ENCODE peak calls at places on chromosomes 7 and 10, in nine cellular contexts. One of them, this sample, is unnamed.

GRCh38 chr10:43294241-43294658 is 27.4 kb upstream of the RASGEF1A start:
- DNase-seq in AG10803: no peak
- DNase-seq in MCF 10A: no peak
- DNase-seq in activated CD4-positive, alpha-beta T cell treated with anti-CD3 and anti-CD28 coated beads, Interleukin-2, amount 50 U/mL, for 1 hour: peak; percentile 26
- DNase-seq in left cardiac atrium: no peak
- DNase-seq in aorta: no peak
- DNase-seq in nucleus accumbens: no peak
- DNase-seq in A549: no peak
- DNase-seq in mucosa of gallbladder: no peak
- DNase-seq in this sample: no peak

GRCh38 chr10:43962346-43963191 is 313.9 kb upstream of the ZNF32 start:
- DNase-seq in AG10803: peak; percentile 86
- DNase-seq in MCF 10A: no peak
- DNase-seq in activated CD4-positive, alpha-beta T cell treated with anti-CD3 and anti-CD28 coated beads, Interleukin-2, amount 50 U/mL, for 1 hour: no peak
- DNase-seq in left cardiac atrium: no peak
- DNase-seq in aorta: no peak
- DNase-seq in nucleus accumbens: no peak
- DNase-seq in A549: no peak
- DNase-seq in mucosa of gallbladder: peak; percentile 23
- DNase-seq in this sample: peak; percentile 44

GRCh38 chr10:101292194-101293006 is 61.6 kb upstream of the BTRC start:
- DNase-seq in AG10803: no peak
- DNase-seq in MCF 10A: no peak
- DNase-seq in activated CD4-positive, alpha-beta T cell treated with anti-CD3 and anti-CD28 coated beads, Interleukin-2, amount 50 U/mL, for 1 hour: no peak
- DNase-seq in left cardiac atrium: peak; percentile 34
- DNase-seq in aorta: no peak
- DNase-seq in nucleus accumbens: peak; percentile 66
- DNase-seq in A549: no peak
- DNase-seq in mucosa of gallbladder: no peak
- DNase-seq in this sample: no peak

GRCh38 chr7:90271753-90272152 is 26.8 kb downstream of the CFAP69 start:
- DNase-seq in AG10803: peak; percentile 88
- DNase-seq in MCF 10A: peak; percentile 1
- DNase-seq in activated CD4-positive, alpha-beta T cell treated with anti-CD3 and anti-CD28 coated beads, Interleukin-2, amount 50 U/mL, for 1 hour: no peak
- DNase-seq in left cardiac atrium: no peak
- DNase-seq in aorta: no peak
- DNase-seq in nucleus accumbens: no peak
- DNase-seq in A549: no peak
- DNase-seq in mucosa of gallbladder: no peak
- DNase-seq in this sample: no peak

GRCh38 chr10:124417846-124418725 is 637 bp downstream of the OAT start:
- DNase-seq in AG10803: peak; percentile 65
- DNase-seq in MCF 10A: peak; percentile 55
- DNase-seq in activated CD4-positive, alpha-beta T cell treated with anti-CD3 and anti-CD28 coated beads, Interleukin-2, amount 50 U/mL, for 1 hour: peak; percentile 39
- DNase-seq in left cardiac atrium: peak; percentile 72
- DNase-seq in aorta: peak; percentile 88
- DNase-seq in nucleus accumbens: peak; percentile 49
- DNase-seq in A549: peak; percentile 62
- DNase-seq in mucosa of gallbladder: peak; percentile 38
- DNase-seq in this sample: peak; percentile 23

GRCh38 chr7:152959610-152960009 is 200.1 kb downstream of the ACTR3B start:
- DNase-seq in AG10803: no peak
- DNase-seq in MCF 10A: no peak
- DNase-seq in activated CD4-positive, alpha-beta T cell treated with anti-CD3 and anti-CD28 coated beads, Interleukin-2, amount 50 U/mL, for 1 hour: no peak
- DNase-seq in left cardiac atrium: no peak
- DNase-seq in aorta: no peak
- DNase-seq in nucleus accumbens: no peak
- DNase-seq in A549: no peak
- DNase-seq in mucosa of gallbladder: no peak
- DNase-seq in this sample: no peak

GRCh38 chr7:151864081-151864480 is 12.8 kb downstream of the PRKAG2 start:
- DNase-seq in AG10803: no peak
- DNase-seq in MCF 10A: no peak
- DNase-seq in activated CD4-positive, alpha-beta T cell treated with anti-CD3 and anti-CD28 coated beads, Interleukin-2, amount 50 U/mL, for 1 hour: no peak
- DNase-seq in left cardiac atrium: no peak
- DNase-seq in aorta: peak; percentile 58
- DNase-seq in nucleus accumbens: no peak
- DNase-seq in A549: no peak
- DNase-seq in mucosa of gallbladder: no peak
- DNase-seq in this sample: no peak

GRCh38 chr10:20608503-20608902 is 288.6 kb downstream of the NEBL start:
- DNase-seq in AG10803: no peak
- DNase-seq in MCF 10A: no peak
- DNase-seq in activated CD4-positive, alpha-beta T cell treated with anti-CD3 and anti-CD28 coated beads, Interleukin-2, amount 50 U/mL, for 1 hour: no peak
- DNase-seq in left cardiac atrium: no peak
- DNase-seq in aorta: no peak
- DNase-seq in nucleus accumbens: no peak
- DNase-seq in A549: no peak
- DNase-seq in mucosa of gallbladder: no peak
- DNase-seq in this sample: no peak

GRCh38 chr10:103147645-103148044 is 45.4 kb downstream of the NT5C2 start:
- DNase-seq in AG10803: no peak
- DNase-seq in MCF 10A: no peak
- DNase-seq in activated CD4-positive, alpha-beta T cell treated with anti-CD3 and anti-CD28 coated beads, Interleukin-2, amount 50 U/mL, for 1 hour: no peak
- DNase-seq in left cardiac atrium: no peak
- DNase-seq in aorta: no peak
- DNase-seq in nucleus accumbens: no peak
- DNase-seq in A549: no peak
- DNase-seq in mucosa of gallbladder: no peak
- DNase-seq in this sample: no peak

GRCh38 chr7:121945066-121945848 is 72.3 kb downstream of the PTPRZ1 start:
- DNase-seq in AG10803: no peak
- DNase-seq in MCF 10A: peak; percentile 60
- DNase-seq in activated CD4-positive, alpha-beta T cell treated with anti-CD3 and anti-CD28 coated beads, Interleukin-2, amount 50 U/mL, for 1 hour: no peak
- DNase-seq in left cardiac atrium: no peak
- DNase-seq in aorta: no peak
- DNase-seq in nucleus accumbens: no peak
- DNase-seq in A549: no peak
- DNase-seq in mucosa of gallbladder: no peak
- DNase-seq in this sample: no peak

GRCh38 chr10:21519981-21520436 is 5.5 kb downstream of the SKIDA1 start:
- DNase-seq in AG10803: peak; percentile 79
- DNase-seq in MCF 10A: no peak
- DNase-seq in activated CD4-positive, alpha-beta T cell treated with anti-CD3 and anti-CD28 coated beads, Interleukin-2, amount 50 U/mL, for 1 hour: no peak
- DNase-seq in left cardiac atrium: no peak
- DNase-seq in aorta: no peak
- DNase-seq in nucleus accumbens: no peak
- DNase-seq in A549: no peak
- DNase-seq in mucosa of gallbladder: no peak
- DNase-seq in this sample: peak; percentile 31

GRCh38 chr10:43073191-43073590 is 3.7 kb upstream of the RET start:
- DNase-seq in AG10803: no peak
- DNase-seq in MCF 10A: no peak
- DNase-seq in activated CD4-positive, alpha-beta T cell treated with anti-CD3 and anti-CD28 coated beads, Interleukin-2, amount 50 U/mL, for 1 hour: no peak
- DNase-seq in left cardiac atrium: no peak
- DNase-seq in aorta: peak; percentile 48
- DNase-seq in nucleus accumbens: no peak
- DNase-seq in A549: no peak
- DNase-seq in mucosa of gallbladder: no peak
- DNase-seq in this sample: no peak

GRCh38 chr10:55641601-55642000 is 719.5 kb downstream of the ZWINT start:
- DNase-seq in AG10803: no peak
- DNase-seq in MCF 10A: no peak
- DNase-seq in activated CD4-positive, alpha-beta T cell treated with anti-CD3 and anti-CD28 coated beads, Interleukin-2, amount 50 U/mL, for 1 hour: no peak
- DNase-seq in left cardiac atrium: no peak
- DNase-seq in aorta: no peak
- DNase-seq in nucleus accumbens: no peak
- DNase-seq in A549: no peak
- DNase-seq in mucosa of gallbladder: no peak
- DNase-seq in this sample: no peak

GRCh38 chr10:75851946-75852345 is 420.5 kb downstream of the LRMDA start:
- DNase-seq in AG10803: no peak
- DNase-seq in MCF 10A: no peak
- DNase-seq in activated CD4-positive, alpha-beta T cell treated with anti-CD3 and anti-CD28 coated beads, Interleukin-2, amount 50 U/mL, for 1 hour: no peak
- DNase-seq in left cardiac atrium: no peak
- DNase-seq in aorta: no peak
- DNase-seq in nucleus accumbens: no peak
- DNase-seq in A549: no peak
- DNase-seq in mucosa of gallbladder: no peak
- DNase-seq in this sample: no peak

GRCh38 chr7:131511071-131511470 is 45.4 kb downstream of the PODXL start:
- DNase-seq in AG10803: no peak
- DNase-seq in MCF 10A: no peak
- DNase-seq in activated CD4-positive, alpha-beta T cell treated with anti-CD3 and anti-CD28 coated beads, Interleukin-2, amount 50 U/mL, for 1 hour: no peak
- DNase-seq in left cardiac atrium: no peak
- DNase-seq in aorta: peak; percentile 59
- DNase-seq in nucleus accumbens: no peak
- DNase-seq in A549: no peak
- DNase-seq in mucosa of gallbladder: no peak
- DNase-seq in this sample: no peak

GRCh38 chr7:125605241-125605640 is 675.6 kb upstream of the POT1 start:
- DNase-seq in AG10803: no peak
- DNase-seq in MCF 10A: peak; percentile 46
- DNase-seq in activated CD4-positive, alpha-beta T cell treated with anti-CD3 and anti-CD28 coated beads, Interleukin-2, amount 50 U/mL, for 1 hour: no peak
- DNase-seq in left cardiac atrium: no peak
- DNase-seq in aorta: no peak
- DNase-seq in nucleus accumbens: no peak
- DNase-seq in A549: no peak
- DNase-seq in mucosa of gallbladder: no peak
- DNase-seq in this sample: peak; percentile 20

GRCh38 chr7:332646-333398 is 42.9 kb downstream of the FOXL3 start:
- DNase-seq in AG10803: peak; percentile 24
- DNase-seq in MCF 10A: peak; percentile 68
- DNase-seq in activated CD4-positive, alpha-beta T cell treated with anti-CD3 and anti-CD28 coated beads, Interleukin-2, amount 50 U/mL, for 1 hour: peak; percentile 93
- DNase-seq in left cardiac atrium: peak; percentile 85
- DNase-seq in aorta: peak; percentile 95
- DNase-seq in nucleus accumbens: peak; percentile 70
- DNase-seq in A549: peak; percentile 81
- DNase-seq in mucosa of gallbladder: peak; percentile 77
- DNase-seq in this sample: peak; percentile 67

GRCh38 chr10:20089884-20090283 is 273.7 kb downstream of the PLXDC2 start:
- DNase-seq in AG10803: no peak
- DNase-seq in MCF 10A: no peak
- DNase-seq in activated CD4-positive, alpha-beta T cell treated with anti-CD3 and anti-CD28 coated beads, Interleukin-2, amount 50 U/mL, for 1 hour: no peak
- DNase-seq in left cardiac atrium: no peak
- DNase-seq in aorta: no peak
- DNase-seq in nucleus accumbens: no peak
- DNase-seq in A549: no peak
- DNase-seq in mucosa of gallbladder: no peak
- DNase-seq in this sample: no peak

GRCh38 chr7:151816562-151817314 is 60.2 kb downstream of the PRKAG2 start:
- DNase-seq in AG10803: no peak
- DNase-seq in MCF 10A: no peak
- DNase-seq in activated CD4-positive, alpha-beta T cell treated with anti-CD3 and anti-CD28 coated beads, Interleukin-2, amount 50 U/mL, for 1 hour: no peak
- DNase-seq in left cardiac atrium: no peak
- DNase-seq in aorta: no peak
- DNase-seq in nucleus accumbens: peak; percentile 27
- DNase-seq in A549: no peak
- DNase-seq in mucosa of gallbladder: no peak
- DNase-seq in this sample: no peak

GRCh38 chr10:61404771-61405170 is 48.4 kb downstream of the TMEM26 start:
- DNase-seq in AG10803: peak; percentile 76
- DNase-seq in MCF 10A: peak; percentile 2
- DNase-seq in activated CD4-positive, alpha-beta T cell treated with anti-CD3 and anti-CD28 coated beads, Interleukin-2, amount 50 U/mL, for 1 hour: no peak
- DNase-seq in left cardiac atrium: no peak
- DNase-seq in aorta: no peak
- DNase-seq in nucleus accumbens: no peak
- DNase-seq in A549: no peak
- DNase-seq in mucosa of gallbladder: no peak
- DNase-seq in this sample: no peak

GRCh38 chr10:70962686-70963085 is 74.3 kb upstream of the PCBD1 start:
- DNase-seq in AG10803: no peak
- DNase-seq in MCF 10A: no peak
- DNase-seq in activated CD4-positive, alpha-beta T cell treated with anti-CD3 and anti-CD28 coated beads, Interleukin-2, amount 50 U/mL, for 1 hour: no peak
- DNase-seq in left cardiac atrium: no peak
- DNase-seq in aorta: peak; percentile 27
- DNase-seq in nucleus accumbens: no peak
- DNase-seq in A549: no peak
- DNase-seq in mucosa of gallbladder: no peak
- DNase-seq in this sample: no peak

GRCh38 chr7:103445228-103446020 is 583 bp downstream of the SLC26A5 start:
- DNase-seq in AG10803: no peak
- DNase-seq in MCF 10A: no peak
- DNase-seq in activated CD4-positive, alpha-beta T cell treated with anti-CD3 and anti-CD28 coated beads, Interleukin-2, amount 50 U/mL, for 1 hour: no peak
- DNase-seq in left cardiac atrium: no peak
- DNase-seq in aorta: no peak
- DNase-seq in nucleus accumbens: no peak
- DNase-seq in A549: no peak
- DNase-seq in mucosa of gallbladder: no peak
- DNase-seq in this sample: no peak

GRCh38 chr7:83347836-83348482 is 185.3 kb upstream of the PCLO start:
- DNase-seq in AG10803: peak; percentile 44
- DNase-seq in MCF 10A: peak; percentile 13
- DNase-seq in activated CD4-positive, alpha-beta T cell treated with anti-CD3 and anti-CD28 coated beads, Interleukin-2, amount 50 U/mL, for 1 hour: no peak
- DNase-seq in left cardiac atrium: no peak
- DNase-seq in aorta: no peak
- DNase-seq in nucleus accumbens: peak; percentile 26
- DNase-seq in A549: peak; percentile 1
- DNase-seq in mucosa of gallbladder: peak; percentile 10
- DNase-seq in this sample: peak; percentile 68

GRCh38 chr7:154832557-154833138 is 170.3 kb downstream of the PAXIP1 start:
- DNase-seq in AG10803: no peak
- DNase-seq in MCF 10A: peak; percentile 9
- DNase-seq in activated CD4-positive, alpha-beta T cell treated with anti-CD3 and anti-CD28 coated beads, Interleukin-2, amount 50 U/mL, for 1 hour: no peak
- DNase-seq in left cardiac atrium: no peak
- DNase-seq in aorta: no peak
- DNase-seq in nucleus accumbens: peak; percentile 43
- DNase-seq in A549: peak; percentile 22
- DNase-seq in mucosa of gallbladder: peak; percentile 45
- DNase-seq in this sample: peak; percentile 58

GRCh38 chr10:8305871-8306652 is 251.6 kb downstream of the GATA3 start:
- DNase-seq in AG10803: no peak
- DNase-seq in MCF 10A: no peak
- DNase-seq in activated CD4-positive, alpha-beta T cell treated with anti-CD3 and anti-CD28 coated beads, Interleukin-2, amount 50 U/mL, for 1 hour: no peak
- DNase-seq in left cardiac atrium: no peak
- DNase-seq in aorta: no peak
- DNase-seq in nucleus accumbens: peak; percentile 3
- DNase-seq in A549: no peak
- DNase-seq in mucosa of gallbladder: no peak
- DNase-seq in this sample: peak; percentile 59

GRCh38 chr10:131094406-131095108 is 217.0 kb downstream of the TCERG1L start:
- DNase-seq in AG10803: no peak
- DNase-seq in MCF 10A: peak; percentile 88
- DNase-seq in activated CD4-positive, alpha-beta T cell treated with anti-CD3 and anti-CD28 coated beads, Interleukin-2, amount 50 U/mL, for 1 hour: no peak
- DNase-seq in left cardiac atrium: no peak
- DNase-seq in aorta: no peak
- DNase-seq in nucleus accumbens: no peak
- DNase-seq in A549: no peak
- DNase-seq in mucosa of gallbladder: no peak
- DNase-seq in this sample: peak; percentile 53

GRCh38 chr10:97222346-97222961 is 36.7 kb upstream of the SLIT1 start:
- DNase-seq in AG10803: no peak
- DNase-seq in MCF 10A: no peak
- DNase-seq in activated CD4-positive, alpha-beta T cell treated with anti-CD3 and anti-CD28 coated beads, Interleukin-2, amount 50 U/mL, for 1 hour: no peak
- DNase-seq in left cardiac atrium: no peak
- DNase-seq in aorta: no peak
- DNase-seq in nucleus accumbens: no peak
- DNase-seq in A549: no peak
- DNase-seq in mucosa of gallbladder: no peak
- DNase-seq in this sample: no peak

GRCh38 chr7:80335473-80336232 is 176.2 kb downstream of the GNAT3 start:
- DNase-seq in AG10803: peak; percentile 28
- DNase-seq in MCF 10A: no peak
- DNase-seq in activated CD4-positive, alpha-beta T cell treated with anti-CD3 and anti-CD28 coated beads, Interleukin-2, amount 50 U/mL, for 1 hour: no peak
- DNase-seq in left cardiac atrium: no peak
- DNase-seq in aorta: no peak
- DNase-seq in nucleus accumbens: no peak
- DNase-seq in A549: no peak
- DNase-seq in mucosa of gallbladder: no peak
- DNase-seq in this sample: no peak

GRCh38 chr7:54538122-54538521 is 4.1 kb upstream of the VSTM2A start:
- DNase-seq in AG10803: no peak
- DNase-seq in MCF 10A: no peak
- DNase-seq in activated CD4-positive, alpha-beta T cell treated with anti-CD3 and anti-CD28 coated beads, Interleukin-2, amount 50 U/mL, for 1 hour: no peak
- DNase-seq in left cardiac atrium: no peak
- DNase-seq in aorta: no peak
- DNase-seq in nucleus accumbens: no peak
- DNase-seq in A549: no peak
- DNase-seq in mucosa of gallbladder: no peak
- DNase-seq in this sample: no peak

GRCh38 chr10:110056822-110057221 is 49.0 kb downstream of the ADD3 start:
- DNase-seq in AG10803: peak; percentile 85
- DNase-seq in MCF 10A: no peak
- DNase-seq in activated CD4-positive, alpha-beta T cell treated with anti-CD3 and anti-CD28 coated beads, Interleukin-2, amount 50 U/mL, for 1 hour: no peak
- DNase-seq in left cardiac atrium: no peak
- DNase-seq in aorta: no peak
- DNase-seq in nucleus accumbens: no peak
- DNase-seq in A549: no peak
- DNase-seq in mucosa of gallbladder: no peak
- DNase-seq in this sample: no peak

GRCh38 chr10:73060738-73061635 is 35.7 kb downstream of the P4HA1 start:
- DNase-seq in AG10803: peak; percentile 30
- DNase-seq in MCF 10A: peak; percentile 65
- DNase-seq in activated CD4-positive, alpha-beta T cell treated with anti-CD3 and anti-CD28 coated beads, Interleukin-2, amount 50 U/mL, for 1 hour: no peak
- DNase-seq in left cardiac atrium: no peak
- DNase-seq in aorta: no peak
- DNase-seq in nucleus accumbens: no peak
- DNase-seq in A549: peak; percentile 50
- DNase-seq in mucosa of gallbladder: no peak
- DNase-seq in this sample: peak; percentile 13